ENCODE peak calls at places on chromosomes 7 and 10, in nine cellular contexts. L is A549, T is tibial nerve, B is prostate gland, N is HCT116, K is uterus, R is Peyer's patch, W is endothelial cell of umbilical vein, S is NB4. C is an unnamed sample.

GRCh38 chr7:7323352-7323751 is 141.0 kb downstream of the C1GALT1 start:
- DNase-seq in L (no peak), T (no peak), B (no peak), N (no peak), K (no peak), R (no peak), W (no peak), S (no peak), C (no peak)

GRCh38 chr10:130998642-130999041 is 312.9 kb downstream of the TCERG1L start:
- DNase-seq in L (no peak), T (no peak), B (no peak), N (no peak), K (no peak), R (no peak), W (no peak), S (no peak), C (no peak)

GRCh38 chr7:81402227-81402626 is 367.6 kb downstream of the HGF start:
- DNase-seq in L (no peak), T (no peak), B (no peak), N (no peak), K (no peak), R (no peak), W (peak), S (no peak), C (no peak)

GRCh38 chr7:124635416-124635815 is 130.2 kb downstream of the GPR37 start:
- DNase-seq in L (no peak), T (no peak), B (no peak), N (no peak), K (no peak), R (no peak), W (no peak), S (peak), C (no peak)

GRCh38 chr7:38334163-38334562 is 60.7 kb upstream of the TARP start:
- DNase-seq in L (no peak), T (no peak), B (no peak), N (no peak), K (no peak), R (no peak), W (no peak), S (no peak), C (no peak)

GRCh38 chr7:99380032-99380822 is 5.7 kb downstream of the ARPC1B start:
- DNase-seq in L (no peak), T (no peak), B (no peak), N (no peak), K (no peak), R (peak), W (peak), S (peak), C (no peak)

GRCh38 chr10:58217612-58218011 is 50.1 kb downstream of the IPMK start:
- DNase-seq in L (no peak), T (no peak), B (no peak), N (no peak), K (no peak), R (no peak), W (peak), S (no peak), C (no peak)

GRCh38 chr10:113214331-113214730 is 264.3 kb downstream of the TCF7L2 start:
- DNase-seq in L (no peak), T (no peak), B (no peak), N (no peak), K (no peak), R (no peak), W (no peak), S (no peak), C (no peak)

GRCh38 chr10:78657622-78658165 is 411.1 kb upstream of the ZMIZ1 start:
- DNase-seq in L (peak), T (peak), B (peak), N (peak), K (peak), R (peak), W (peak), S (peak), C (peak)

GRCh38 chr7:104878577-104878976 is 135.4 kb upstream of the KMT2E start:
- DNase-seq in L (no peak), T (no peak), B (no peak), N (no peak), K (no peak), R (no peak), W (no peak), S (no peak), C (no peak)

GRCh38 chr7:150986099-150986512 is 4.7 kb upstream of the NOS3 start:
- DNase-seq in L (peak), T (peak), B (no peak), N (no peak), K (no peak), R (peak), W (peak), S (peak), C (no peak)

GRCh38 chr7:55690-56248 is 136.6 kb upstream of the FAM20C start:
- DNase-seq in L (peak), T (no peak), B (no peak), N (no peak), K (no peak), R (peak), W (no peak), S (no peak), C (no peak)

GRCh38 chr10:78416031-78416800 is 382.6 kb downstream of the RPS24 start:
- DNase-seq in L (no peak), T (no peak), B (no peak), N (no peak), K (no peak), R (peak), W (peak), S (no peak), C (peak)

GRCh38 chr10:47023237-47024045 is 112.2 kb downstream of the PTPN20 start:
- DNase-seq in L (no peak), T (no peak), B (no peak), N (no peak), K (no peak), R (no peak), W (no peak), S (peak), C (no peak)

GRCh38 chr10:125076891-125077643 is 83.3 kb downstream of the CTBP2 start:
- DNase-seq in L (no peak), T (no peak), B (no peak), N (no peak), K (no peak), R (no peak), W (peak), S (no peak), C (no peak)

GRCh38 chr7:155007947-155008346 is 5.0 kb upstream of the PAXIP1 start:
- DNase-seq in L (peak), T (no peak), B (no peak), N (peak), K (no peak), R (no peak), W (peak), S (peak), C (no peak)

GRCh38 chr10:60817135-60817805 is 39.0 kb downstream of the CDK1 start:
- DNase-seq in L (no peak), T (no peak), B (peak), N (no peak), K (no peak), R (no peak), W (no peak), S (no peak), C (no peak)

GRCh38 chr7:136000288-136000913 is 23.2 kb upstream of the MTPN start:
- DNase-seq in L (no peak), T (no peak), B (no peak), N (no peak), K (no peak), R (no peak), W (no peak), S (no peak), C (no peak)

GRCh38 chr10:73653701-73654100 is 2.1 kb downstream of the SYNPO2L start:
- DNase-seq in L (peak), T (no peak), B (peak), N (no peak), K (no peak), R (no peak), W (no peak), S (peak), C (peak)

GRCh38 chr7:151552352-151553028 is 32.8 kb upstream of the RHEB start:
- DNase-seq in L (no peak), T (no peak), B (peak), N (no peak), K (no peak), R (no peak), W (no peak), S (no peak), C (no peak)

GRCh38 chr7:21364838-21365267 is 63.0 kb upstream of the SP4 start:
- DNase-seq in L (no peak), T (no peak), B (no peak), N (no peak), K (no peak), R (no peak), W (no peak), S (no peak), C (no peak)

GRCh38 chr10:3408603-3409365 is 236.2 kb upstream of the PITRM1 start:
- DNase-seq in L (no peak), T (no peak), B (no peak), N (no peak), K (no peak), R (no peak), W (no peak), S (no peak), C (no peak)

GRCh38 chr7:92698237-92698841 is 108.1 kb upstream of the FAM133B start:
- DNase-seq in L (peak), T (no peak), B (peak), N (peak), K (peak), R (no peak), W (peak), S (no peak), C (peak)

GRCh38 chr10:103542764-103543616 is 49.5 kb downstream of the NEURL1 start:
- DNase-seq in L (peak), T (no peak), B (peak), N (peak), K (peak), R (peak), W (peak), S (peak), C (peak)

GRCh38 chr10:131743190-131744151 is 157.3 kb upstream of the PPP2R2D start:
- DNase-seq in L (no peak), T (no peak), B (no peak), N (no peak), K (no peak), R (peak), W (no peak), S (peak), C (no peak)

GRCh38 chr10:70369498-70370018 is 12.9 kb downstream of the LRRC20 start:
- DNase-seq in L (no peak), T (no peak), B (no peak), N (no peak), K (no peak), R (no peak), W (no peak), S (no peak), C (no peak)

GRCh38 chr10:52954407-52954806 is 181.8 kb upstream of the MBL2 start:
- DNase-seq in L (no peak), T (no peak), B (no peak), N (no peak), K (no peak), R (no peak), W (no peak), S (no peak), C (no peak)

GRCh38 chr7:44320794-44321371 is 4.5 kb downstream of the CAMK2B start:
- DNase-seq in L (no peak), T (no peak), B (no peak), N (no peak), K (no peak), R (no peak), W (no peak), S (no peak), C (no peak)
- TF ChIP-seq POLR2A in L (no peak), T (no peak), B (no peak), N (no peak), K (no peak), R (no peak), W (no peak), S (no peak), C (no peak)

GRCh38 chr7:66204822-66205735 is at the start of gene TPST1:
- DNase-seq in L (peak), T (peak), B (peak), N (peak), K (peak), R (peak), W (peak), S (peak), C (peak)
- TF ChIP-seq POLR2A in L (peak), T (peak), B (peak), N (peak), K (peak), R (peak), W (peak), S (peak), C (peak)

GRCh38 chr10:134743-135600 is at the start of gene ZMYND11:
- DNase-seq in L (peak), T (peak), B (peak), N (no peak), K (peak), R (peak), W (peak), S (peak), C (peak)
- TF ChIP-seq POLR2A in L (peak), T (no peak), B (no peak), N (no peak), K (peak), R (no peak), W (peak), S (peak), C (peak)

GRCh38 chr7:16428182-16428581 is 6.8 kb upstream of the CRPPA start:
- DNase-seq in L (no peak), T (no peak), B (no peak), N (no peak), K (no peak), R (no peak), W (no peak), S (no peak), C (no peak)

GRCh38 chr7:16432425-16432731 is 11.0 kb upstream of the CRPPA start:
- DNase-seq in L (no peak), T (no peak), B (no peak), N (no peak), K (no peak), R (no peak), W (no peak), S (no peak), C (no peak)

GRCh38 chr7:16431646-16432424 is 10.5 kb upstream of the CRPPA start:
- DNase-seq in L (peak), T (no peak), B (peak), N (peak), K (no peak), R (peak), W (peak), S (peak), C (peak)

GRCh38 chr7:16428672-16429071 is 7.3 kb upstream of the CRPPA start:
- DNase-seq in L (no peak), T (no peak), B (no peak), N (no peak), K (no peak), R (no peak), W (no peak), S (peak), C (no peak)

GRCh38 chr7:16430133-16430532 is 8.8 kb upstream of the CRPPA start:
- DNase-seq in L (no peak), T (no peak), B (no peak), N (no peak), K (no peak), R (no peak), W (no peak), S (no peak), C (no peak)
- TF ChIP-seq POLR2A in L (no peak), T (no peak), B (no peak), N (no peak), K (no peak), R (no peak), W (no peak), S (no peak), C (no peak)

GRCh38 chr10:89392974-89393373 is 551 bp downstream of the IFIT1 start:
- DNase-seq in L (peak), T (no peak), B (peak), N (no peak), K (peak), R (no peak), W (no peak), S (peak), C (peak)

GRCh38 chr10:89389254-89389653 is 3.2 kb upstream of the IFIT1 start:
- DNase-seq in L (peak), T (no peak), B (no peak), N (peak), K (no peak), R (no peak), W (peak), S (peak), C (no peak)

GRCh38 chr10:89390875-89391576 is 1.4 kb upstream of the IFIT1 start:
- DNase-seq in L (no peak), T (no peak), B (no peak), N (no peak), K (no peak), R (no peak), W (no peak), S (no peak), C (no peak)

GRCh38 chr10:89393898-89394297 is 1.5 kb downstream of the IFIT1 start:
- DNase-seq in L (no peak), T (no peak), B (no peak), N (no peak), K (no peak), R (no peak), W (no peak), S (no peak), C (no peak)

DNA sequence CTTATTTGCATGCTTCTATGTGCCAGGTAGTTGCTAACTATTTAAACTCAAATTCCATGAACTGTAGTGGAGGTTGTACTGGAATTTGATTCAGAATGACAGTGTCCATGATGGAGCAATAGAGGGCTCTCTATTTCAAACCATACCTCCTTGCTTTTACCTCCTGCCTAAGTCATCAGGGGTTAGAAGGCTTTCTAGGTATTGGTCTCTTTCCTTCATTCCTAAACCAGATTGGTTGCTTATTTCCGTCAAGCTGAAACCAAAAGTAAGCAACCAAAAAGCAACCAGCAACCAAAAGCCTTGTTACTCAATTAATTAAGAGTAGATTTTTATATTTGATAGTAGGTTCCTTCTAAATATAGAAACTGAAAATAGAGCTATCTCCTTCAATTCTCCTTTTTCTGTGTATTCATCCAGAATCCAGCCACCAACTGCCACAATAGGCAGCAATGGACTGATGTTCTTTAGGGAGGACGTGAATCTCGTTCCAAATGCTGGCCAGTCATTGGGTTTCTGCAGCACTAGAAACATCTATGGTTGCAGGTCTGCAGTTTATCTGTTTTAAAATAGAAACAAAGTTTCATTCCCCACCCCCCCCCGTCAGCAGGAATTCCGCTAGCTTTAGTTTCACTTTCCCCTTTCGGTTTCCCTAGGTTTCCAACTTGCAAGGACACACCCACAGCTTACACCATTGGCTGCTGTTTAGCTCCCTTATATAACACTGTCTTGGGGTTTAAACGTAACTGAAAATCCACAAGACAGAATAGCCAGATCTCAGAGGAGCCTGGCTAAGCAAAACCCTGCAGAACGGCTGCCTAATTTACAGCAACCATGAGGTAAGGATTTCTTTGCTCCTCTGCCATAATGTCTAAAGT is at the start of gene IFIT1:
- DNase-seq in L (peak), T (no peak), B (peak), N (peak), K (peak), R (peak), W (peak), S (peak), C (peak)
- TF ChIP-seq POLR2A in L (no peak), T (peak), B (peak), N (peak), K (peak), R (peak), W (no peak), S (peak), C (no peak)

DNA sequence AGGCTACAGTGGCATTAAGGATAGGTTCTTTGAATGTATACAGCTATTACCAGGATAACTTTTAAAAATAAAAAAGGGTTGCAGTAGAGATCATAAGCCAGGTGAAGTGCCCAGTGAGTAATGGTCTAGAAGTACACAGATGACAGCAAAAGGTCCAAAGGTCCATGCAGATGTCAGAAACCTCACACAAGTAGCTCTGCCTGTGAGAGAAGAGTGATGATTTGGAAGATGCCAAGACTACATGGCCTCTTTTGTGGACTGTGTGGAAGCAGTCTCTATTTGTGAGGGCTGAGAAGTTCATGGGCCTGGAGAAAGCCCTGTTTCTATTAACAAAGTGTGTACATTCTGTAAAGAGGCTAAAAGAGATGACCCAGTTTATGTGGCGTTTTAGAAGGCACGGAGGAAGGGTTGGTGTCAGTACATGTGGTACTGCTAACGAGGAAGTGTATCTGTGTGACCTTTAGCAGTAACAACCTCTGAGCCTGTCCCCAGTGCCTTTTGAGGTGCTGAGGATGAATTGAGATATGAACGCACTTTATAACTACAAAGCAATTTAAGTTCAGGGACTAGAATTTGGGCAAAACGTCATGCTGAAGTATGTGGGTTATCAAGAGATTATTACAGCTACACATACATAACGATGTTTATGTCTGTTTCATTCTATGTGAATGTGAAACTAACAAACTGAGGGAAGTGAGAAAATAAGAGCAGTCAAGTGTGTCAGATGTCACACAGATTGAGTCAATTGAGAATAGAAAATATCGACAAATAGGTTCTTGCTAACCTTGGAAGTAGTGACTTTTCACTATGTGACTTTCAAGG is 7.6 kb downstream of the CYCS start:
- DNase-seq in L (no peak), T (no peak), B (no peak), N (no peak), K (no peak), R (peak), W (no peak), S (no peak), C (no peak)
- TF ChIP-seq POLR2A in L (no peak), T (no peak), B (no peak), N (no peak), K (no peak), R (no peak), W (peak), S (no peak), C (no peak)